ENCODE peak calls at places on chromosome 15, in ten cellular contexts. T is hepatocyte; M is D341Med; O is amygdala; Q is fibroblast of pulmonary artery; Z is activated T-cell treated with anti-CD3 and anti-CD28 coated beads, Interleukin-2, amount 50 U/mL, for 72 hours; S is lower leg skin; D is T-helper 17 cell; V is esophagus squamous epithelium; U is retinal pigment epithelial cell. X is an unnamed sample.

GRCh38 chr15:85440451-85440850 is 60.0 kb downstream of the AKAP13 start:
- DNase-seq in S (no peak), Q (no peak), O (no peak), D (no peak), T (no peak), V (no peak), Z (peak; percentile 16), U (no peak), M (no peak), X (no peak)

GRCh38 chr15:96347181-96348111 is 16.9 kb downstream of the NR2F2 start:
- DNase-seq in V (no peak), D (no peak), S (no peak), U (no peak), T (no peak), M (peak; percentile 23), Q (peak; percentile 80), Z (no peak), O (no peak), X (peak; percentile 89)

GRCh38 chr15:96334705-96335428 is 4.4 kb downstream of the NR2F2 start:
- DNase-seq in D (no peak), T (no peak), M (no peak), O (no peak), Q (peak; percentile 29), U (no peak), S (no peak), Z (no peak), V (no peak), X (no peak)

GRCh38 chr15:43514241-43515057 is 3.0 kb upstream of the MAP1A start:
- DNase-seq in T (peak; percentile 44), S (peak; percentile 29), V (no peak), M (no peak), U (no peak), O (peak; percentile 53), Q (peak; percentile 26), D (no peak), Z (peak; percentile 23), X (peak; percentile 78)

GRCh38 chr15:88431441-88431840 is 35.7 kb downstream of the MRPL46 start:
- DNase-seq in Z (no peak), D (no peak), T (no peak), M (no peak), Q (no peak), V (no peak), S (no peak), O (no peak), U (no peak), X (peak; percentile 25)

GRCh38 chr15:71262599-71262998 is 147.3 kb downstream of the THSD4 start:
- DNase-seq in V (no peak), Q (no peak), O (no peak), Z (no peak), M (no peak), S (no peak), U (no peak), T (no peak), D (no peak), X (no peak)

GRCh38 chr15:39548561-39548960 is 32.3 kb upstream of the THBS1 start:
- DNase-seq in U (no peak), Z (no peak), S (no peak), T (no peak), Q (no peak), O (no peak), V (no peak), M (no peak), D (no peak), X (no peak)

GRCh38 chr15:81337713-81338157 is 13.8 kb upstream of the STARD5 start:
- DNase-seq in S (no peak), D (no peak), U (no peak), Q (peak; percentile 16), V (no peak), Z (peak; percentile 27), M (no peak), O (no peak), T (no peak), X (no peak)

GRCh38 chr15:90871097-90871715 is 2.8 kb downstream of the FURIN start:
- DNase-seq in D (no peak), Z (peak; percentile 51), Q (no peak), S (no peak), U (no peak), M (peak; percentile 80), T (peak; percentile 76), V (no peak), O (no peak), X (peak; percentile 84)

GRCh38 chr15:67745059-67745993 is 80.0 kb upstream of the SKOR1 start:
- DNase-seq in T (no peak), Z (no peak), D (no peak), U (no peak), S (no peak), Q (peak; percentile 55), O (no peak), M (no peak), V (no peak), X (no peak)

GRCh38 chr15:33852094-33852493 is 116.2 kb upstream of the CHRM5 start:
- DNase-seq in T (no peak), V (no peak), M (no peak), D (no peak), Z (no peak), U (no peak), S (no peak), O (no peak), Q (peak; percentile 40), X (no peak)

GRCh38 chr15:51380999-51381806 is 39.7 kb downstream of the GLDN start:
- DNase-seq in V (no peak), Z (peak; percentile 46), Q (peak; percentile 89), S (peak; percentile 53), T (peak; percentile 87), M (peak; percentile 79), U (no peak), D (no peak), O (peak; percentile 51), X (peak; percentile 85)

GRCh38 chr15:53472210-53472609 is 287.3 kb downstream of the WDR72 start:
- DNase-seq in O (no peak), D (no peak), Q (no peak), Z (no peak), V (no peak), U (no peak), T (no peak), S (no peak), M (no peak), X (no peak)

GRCh38 chr15:93861413-93861812 is 369.9 kb upstream of the MCTP2 start:
- DNase-seq in S (no peak), V (no peak), Q (no peak), T (no peak), D (no peak), O (no peak), Z (no peak), M (no peak), U (no peak), X (no peak)

GRCh38 chr15:90675464-90675863 is 41.7 kb upstream of the BLM start:
- DNase-seq in Q (no peak), U (no peak), Z (no peak), V (no peak), S (no peak), O (no peak), D (no peak), M (no peak), T (no peak), X (no peak)

GRCh38 chr15:89361451-89362202 is 27.0 kb upstream of the POLG start:
- DNase-seq in S (no peak), T (peak; percentile 89), O (peak; percentile 22), M (peak; percentile 57), D (peak; percentile 48), U (no peak), V (no peak), Z (peak; percentile 63), Q (peak; percentile 71), X (peak; percentile 97)

GRCh38 chr15:55628369-55628730 is 40.2 kb upstream of the PYGO1 start:
- DNase-seq in V (no peak), Z (no peak), U (no peak), M (no peak), D (no peak), T (no peak), S (no peak), O (no peak), Q (no peak), X (no peak)

GRCh38 chr15:92467245-92467644 is 73.6 kb downstream of the ST8SIA2 start:
- DNase-seq in Q (no peak), U (no peak), O (no peak), M (no peak), Z (no peak), T (no peak), V (no peak), S (no peak), D (no peak), X (no peak)

GRCh38 chr15:54046093-54046492 is 67.9 kb downstream of the UNC13C start:
- DNase-seq in D (no peak), Z (no peak), U (no peak), T (no peak), M (no peak), Q (no peak), S (no peak), V (no peak), O (no peak), X (no peak)

GRCh38 chr15:88586401-88587162 is 34.6 kb upstream of the AEN start:
- DNase-seq in D (no peak), V (no peak), O (no peak), S (no peak), Q (peak; percentile 6), Z (no peak), T (no peak), U (no peak), M (no peak), X (no peak)

GRCh38 chr15:68292157-68292781 is 14.7 kb downstream of the FEM1B start:
- DNase-seq in S (no peak), M (no peak), Z (no peak), D (no peak), U (no peak), Q (no peak), T (no peak), V (no peak), O (no peak), X (no peak)

GRCh38 chr15:76393614-76394013 is 57.0 kb downstream of the ISL2 start:
- DNase-seq in Z (peak; percentile 3), V (no peak), S (no peak), M (no peak), O (no peak), U (peak; percentile 57), T (no peak), D (no peak), Q (peak; percentile 17), X (no peak)

GRCh38 chr15:90902656-90902995 is 476 bp upstream of the MAN2A2 start:
- DNase-seq in D (no peak), V (no peak), Q (no peak), U (no peak), M (no peak), Z (no peak), O (no peak), T (no peak), S (no peak), X (no peak)

GRCh38 chr15:59298255-59298856 is 74.3 kb downstream of the MYO1E start:
- DNase-seq in U (no peak), Q (no peak), M (no peak), S (no peak), D (no peak), V (no peak), Z (peak; percentile 39), O (no peak), T (no peak), X (no peak)

GRCh38 chr15:73628976-73629854 is 4.0 kb downstream of the NPTN start:
- DNase-seq in U (no peak), O (no peak), D (no peak), M (no peak), V (no peak), Z (no peak), S (no peak), T (no peak), Q (no peak), X (no peak)

GRCh38 chr15:48630245-48630644 is 15.3 kb downstream of the FBN1 start:
- DNase-seq in S (no peak), O (no peak), V (no peak), Z (no peak), Q (no peak), D (no peak), U (no peak), M (no peak), T (no peak), X (no peak)

GRCh38 chr15:24054547-24055245 is 367.6 kb upstream of the NDN start:
- DNase-seq in M (no peak), D (no peak), O (no peak), S (no peak), Q (no peak), Z (no peak), T (no peak), V (no peak), U (no peak), X (no peak)